ENCODE peak calls at places on chromosomes 12 and 14, in seven cellular contexts. D is neuronal stem cell, Z is Daoy, F is putamen, J is NCI-H1092, W is Caki2, P is NCI-H226. K is an unnamed sample.

GRCh38 chr14:95291859-95292542 is 27.7 kb downstream of the CLMN start:
- DNase-seq in D (no peak), Z (peak), F (peak), J (no peak), W (no peak), P (no peak), K (peak)

GRCh38 chr14:71765505-71765904 is 166.7 kb upstream of the RGS6 start:
- DNase-seq in D (no peak), Z (no peak), F (no peak), J (no peak), W (no peak), P (no peak), K (no peak)

GRCh38 chr12:15701721-15702156 is 87.4 kb downstream of the EPS8 start:
- DNase-seq in D (no peak), Z (peak), F (no peak), J (no peak), W (peak), P (peak), K (peak)

GRCh38 chr12:49368240-49368600 is 958 bp downstream of the SPATS2 start:
- DNase-seq in D (no peak), Z (no peak), F (no peak), J (no peak), W (peak), P (no peak), K (no peak)

GRCh38 chr14:68211421-68211820 is 391.8 kb downstream of the RAD51B start:
- DNase-seq in D (no peak), Z (no peak), F (no peak), J (no peak), W (no peak), P (no peak), K (no peak)

GRCh38 chr12:76711241-76711640 is 52.7 kb upstream of the ZDHHC17 start:
- DNase-seq in D (no peak), Z (no peak), F (no peak), J (no peak), W (no peak), P (peak), K (peak)

GRCh38 chr14:95710106-95710505 is 3.8 kb downstream of the TCL1A start:
- DNase-seq in D (no peak), Z (no peak), F (no peak), J (no peak), W (no peak), P (no peak), K (no peak)

GRCh38 chr12:111099186-111099585 is 178.8 kb upstream of the MYL2 start:
- DNase-seq in D (no peak), Z (no peak), F (no peak), J (no peak), W (no peak), P (no peak), K (no peak)

GRCh38 chr14:26598672-26599131 is 869 bp upstream of the NOVA1 start:
- DNase-seq in D (no peak), Z (no peak), F (peak), J (no peak), W (no peak), P (no peak), K (no peak)

GRCh38 chr12:74334770-74335169 is 202.9 kb upstream of the ATXN7L3B start:
- DNase-seq in D (no peak), Z (no peak), F (no peak), J (no peak), W (no peak), P (no peak), K (no peak)

K was measured in RCC 7860.